ENCODE peak calls at places on chromosomes 11 and 22, in seven cellular contexts. One of them, this sample, is unnamed.

GRCh38 chr22:27962268-27963191 is 43.5 kb upstream of the PITPNB start:
- DNase-seq in IMR-90: peak; percentile 21
- DNase-seq in esophagus squamous epithelium: no peak
- DNase-seq in fibroblast of lung: no peak
- DNase-seq in ascending aorta: no peak
- DNase-seq in A549: no peak
- DNase-seq in cardiac muscle cell: no peak
- DNase-seq in this sample: peak; percentile 53

GRCh38 chr11:104238916-104239315 is 75.0 kb upstream of the PDGFD start:
- DNase-seq in IMR-90: no peak
- DNase-seq in esophagus squamous epithelium: no peak
- DNase-seq in fibroblast of lung: no peak
- DNase-seq in ascending aorta: no peak
- DNase-seq in A549: no peak
- DNase-seq in cardiac muscle cell: no peak
- DNase-seq in this sample: peak; percentile 66

GRCh38 chr11:64863381-64864060 is 14.9 kb downstream of the EHD1 start:
- DNase-seq in IMR-90: no peak
- DNase-seq in esophagus squamous epithelium: no peak
- DNase-seq in fibroblast of lung: no peak
- DNase-seq in ascending aorta: no peak
- DNase-seq in A549: no peak
- DNase-seq in cardiac muscle cell: no peak
- DNase-seq in this sample: no peak

GRCh38 chr11:113274708-113275582 is 39.4 kb upstream of the TTC12 start:
- DNase-seq in IMR-90: no peak
- DNase-seq in esophagus squamous epithelium: no peak
- DNase-seq in fibroblast of lung: no peak
- DNase-seq in ascending aorta: no peak
- DNase-seq in A549: peak; percentile 3
- DNase-seq in cardiac muscle cell: peak; percentile 28
- DNase-seq in this sample: no peak

GRCh38 chr11:23359297-23359696 is 499.0 kb upstream of the CCDC179 start:
- DNase-seq in IMR-90: peak; percentile 97
- DNase-seq in esophagus squamous epithelium: no peak
- DNase-seq in fibroblast of lung: peak; percentile 95
- DNase-seq in ascending aorta: no peak
- DNase-seq in A549: no peak
- DNase-seq in cardiac muscle cell: no peak
- DNase-seq in this sample: no peak

GRCh38 chr11:62140302-62141110 is 16.7 kb downstream of the INCENP start:
- DNase-seq in IMR-90: no peak
- DNase-seq in esophagus squamous epithelium: no peak
- DNase-seq in fibroblast of lung: no peak
- DNase-seq in ascending aorta: no peak
- DNase-seq in A549: no peak
- DNase-seq in cardiac muscle cell: no peak
- DNase-seq in this sample: no peak

GRCh38 chr11:26045082-26045481 is 286.8 kb upstream of the ANO3 start:
- DNase-seq in IMR-90: peak; percentile 12
- DNase-seq in esophagus squamous epithelium: no peak
- DNase-seq in fibroblast of lung: no peak
- DNase-seq in ascending aorta: no peak
- DNase-seq in A549: no peak
- DNase-seq in cardiac muscle cell: no peak
- DNase-seq in this sample: no peak

GRCh38 chr11:117180661-117181585 is 2.4 kb downstream of the SIDT2 start:
- DNase-seq in IMR-90: peak; percentile 70
- DNase-seq in esophagus squamous epithelium: peak; percentile 28
- DNase-seq in fibroblast of lung: peak; percentile 60
- DNase-seq in ascending aorta: peak; percentile 90
- DNase-seq in A549: peak; percentile 87
- DNase-seq in cardiac muscle cell: peak; percentile 84
- DNase-seq in this sample: peak; percentile 92

GRCh38 chr11:90737328-90738050 is 514.6 kb upstream of the CHORDC1 start:
- DNase-seq in IMR-90: no peak
- DNase-seq in esophagus squamous epithelium: no peak
- DNase-seq in fibroblast of lung: no peak
- DNase-seq in ascending aorta: no peak
- DNase-seq in A549: no peak
- DNase-seq in cardiac muscle cell: no peak
- DNase-seq in this sample: peak; percentile 37

GRCh38 chr11:71305451-71306125 is 53.2 kb upstream of the SHANK2 start:
- DNase-seq in IMR-90: no peak
- DNase-seq in esophagus squamous epithelium: no peak
- DNase-seq in fibroblast of lung: no peak
- DNase-seq in ascending aorta: peak; percentile 15
- DNase-seq in A549: no peak
- DNase-seq in cardiac muscle cell: no peak
- DNase-seq in this sample: no peak

GRCh38 chr22:25800766-25801165 is 58.8 kb downstream of the MYO18B start:
- DNase-seq in IMR-90: no peak
- DNase-seq in esophagus squamous epithelium: no peak
- DNase-seq in fibroblast of lung: no peak
- DNase-seq in ascending aorta: no peak
- DNase-seq in A549: no peak
- DNase-seq in cardiac muscle cell: no peak
- DNase-seq in this sample: no peak

GRCh38 chr11:12114487-12115033 is 4.2 kb downstream of the MICAL2 start:
- DNase-seq in IMR-90: peak; percentile 98
- DNase-seq in esophagus squamous epithelium: no peak
- DNase-seq in fibroblast of lung: peak; percentile 63
- DNase-seq in ascending aorta: no peak
- DNase-seq in A549: no peak
- DNase-seq in cardiac muscle cell: no peak
- DNase-seq in this sample: no peak
- H3K4me3 ChIP-seq in IMR-90: no peak overlapping the region
- H3K4me3 ChIP-seq in esophagus squamous epithelium: no peak overlapping the region
- H3K4me3 ChIP-seq in fibroblast of lung: no peak overlapping the region
- H3K4me3 ChIP-seq in ascending aorta: peak overlapping the region; percentile 89
- H3K4me3 ChIP-seq in A549: no peak overlapping the region
- H3K4me3 ChIP-seq in cardiac muscle cell: no peak overlapping the region
- H3K4me3 ChIP-seq in this sample: no peak overlapping the region

GRCh38 chr11:868394-868793 is 25.7 kb downstream of the TSPAN4 start:
- DNase-seq in IMR-90: no peak
- DNase-seq in esophagus squamous epithelium: no peak
- DNase-seq in fibroblast of lung: no peak
- DNase-seq in ascending aorta: no peak
- DNase-seq in A549: no peak
- DNase-seq in cardiac muscle cell: no peak
- DNase-seq in this sample: no peak
- H3K4me1 ChIP-seq in IMR-90: no peaks in the 10 kb centered on the region
- H3K4me1 ChIP-seq in esophagus squamous epithelium: no peaks in the 10 kb centered on the region
- H3K4me1 ChIP-seq in fibroblast of lung: peaks cover 11% of the 10 kb centered on the region
- H3K4me1 ChIP-seq in ascending aorta: no peaks in the 10 kb centered on the region
- H3K4me1 ChIP-seq in A549: peaks cover 24% of the 10 kb centered on the region
- H3K4me1 ChIP-seq in cardiac muscle cell: no peaks in the 10 kb centered on the region
- H3K4me1 ChIP-seq in this sample: no peaks in the 10 kb centered on the region

DNA sequence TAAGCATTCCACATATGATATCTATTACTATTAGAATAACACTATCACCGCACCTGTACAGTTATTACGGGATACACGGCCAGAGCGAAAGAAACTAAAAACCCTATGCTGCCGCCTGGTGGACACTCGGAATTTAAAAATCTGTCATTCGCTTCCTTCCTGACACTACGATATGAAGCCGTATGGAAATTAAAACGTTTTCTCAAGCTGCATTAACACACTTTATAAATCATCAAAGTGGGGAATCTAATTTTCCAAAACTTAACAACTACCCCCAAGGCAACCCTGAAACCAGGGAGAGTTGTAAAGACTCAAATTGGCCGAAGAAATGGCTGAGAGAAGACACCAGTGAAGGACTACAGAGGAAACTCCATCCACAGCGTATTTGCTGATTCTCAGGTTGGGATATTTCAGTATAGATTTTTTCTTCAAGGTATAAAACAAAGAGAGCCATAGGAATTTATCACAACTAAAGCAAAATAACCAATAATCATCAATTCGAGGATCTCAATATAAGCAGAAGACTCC is 1.4 kb downstream of the CCDC73 start:
- DNase-seq in IMR-90: peak; percentile 27
- DNase-seq in esophagus squamous epithelium: no peak
- DNase-seq in fibroblast of lung: peak; percentile 12
- DNase-seq in ascending aorta: no peak
- DNase-seq in A549: peak; percentile 31
- DNase-seq in cardiac muscle cell: peak; percentile 68
- DNase-seq in this sample: peak; percentile 84
- H3K4me3 ChIP-seq in IMR-90: no peak overlapping the region
- H3K4me3 ChIP-seq in esophagus squamous epithelium: no peak overlapping the region
- H3K4me3 ChIP-seq in fibroblast of lung: no peak overlapping the region
- H3K4me3 ChIP-seq in ascending aorta: peak overlapping the region; percentile 22
- H3K4me3 ChIP-seq in A549: peak overlapping the region; percentile 18
- H3K4me3 ChIP-seq in cardiac muscle cell: no peak overlapping the region
- H3K4me3 ChIP-seq in this sample: peak overlapping the region; percentile 13

DNA sequence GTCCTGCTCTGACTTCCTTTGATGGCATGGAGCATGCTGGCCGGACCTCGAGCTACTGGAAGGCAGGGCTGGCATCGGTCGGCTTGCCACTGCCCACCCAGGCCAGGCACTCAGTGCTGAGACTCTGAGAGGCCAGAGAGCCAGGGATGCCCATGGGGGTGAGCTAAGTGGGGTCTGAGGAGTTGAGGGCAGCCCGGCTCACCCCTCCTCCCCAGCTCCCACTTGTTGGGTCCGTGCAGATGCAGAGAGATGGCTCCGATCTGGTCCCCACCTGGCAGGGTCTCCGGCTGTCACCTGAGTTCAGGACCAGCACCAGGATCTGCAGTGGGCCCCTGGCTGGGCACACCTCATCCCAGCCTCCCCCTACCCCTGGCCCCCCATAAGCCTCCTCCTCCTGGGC is 13.3 kb downstream of the LSP1 start:
- DNase-seq in IMR-90: no peak
- DNase-seq in esophagus squamous epithelium: no peak
- DNase-seq in fibroblast of lung: no peak
- DNase-seq in ascending aorta: no peak
- DNase-seq in A549: no peak
- DNase-seq in cardiac muscle cell: no peak
- DNase-seq in this sample: no peak
- H3K4me1 ChIP-seq in IMR-90: peaks cover 14% of the 10 kb centered on the region
- H3K4me1 ChIP-seq in esophagus squamous epithelium: peaks cover 89% of the 10 kb centered on the region
- H3K4me1 ChIP-seq in fibroblast of lung: peaks cover 9% of the 10 kb centered on the region
- H3K4me1 ChIP-seq in ascending aorta: peaks cover 73% of the 10 kb centered on the region
- H3K4me1 ChIP-seq in A549: peaks cover 49% of the 10 kb centered on the region
- H3K4me1 ChIP-seq in cardiac muscle cell: no peaks in the 10 kb centered on the region
- H3K4me1 ChIP-seq in this sample: no peaks in the 10 kb centered on the region

GRCh38 chr11:128689946-128690745 is 3.7 kb upstream of the FLI1 start:
- DNase-seq in IMR-90: no peak
- DNase-seq in esophagus squamous epithelium: no peak
- DNase-seq in fibroblast of lung: no peak
- DNase-seq in ascending aorta: no peak
- DNase-seq in A549: no peak
- DNase-seq in cardiac muscle cell: peak; percentile 38
- DNase-seq in this sample: peak; percentile 21
- H3K4me3 ChIP-seq in IMR-90: no peak overlapping the region
- H3K4me3 ChIP-seq in esophagus squamous epithelium: no peak overlapping the region
- H3K4me3 ChIP-seq in fibroblast of lung: no peak overlapping the region
- H3K4me3 ChIP-seq in ascending aorta: peak overlapping the region; percentile 20
- H3K4me3 ChIP-seq in A549: no peak overlapping the region
- H3K4me3 ChIP-seq in cardiac muscle cell: peak overlapping the region; percentile 10
- H3K4me3 ChIP-seq in this sample: no peak overlapping the region

GRCh38 chr11:35163209-35163608 is 24.2 kb downstream of the CD44 start:
- DNase-seq in IMR-90: no peak
- DNase-seq in esophagus squamous epithelium: no peak
- DNase-seq in fibroblast of lung: peak; percentile 59
- DNase-seq in ascending aorta: no peak
- DNase-seq in A549: peak; percentile 48
- DNase-seq in cardiac muscle cell: no peak
- DNase-seq in this sample: peak; percentile 41
- H3K4me1 ChIP-seq in IMR-90: peaks cover 61% of the 10 kb centered on the region
- H3K4me1 ChIP-seq in esophagus squamous epithelium: peaks cover 100% of the 10 kb centered on the region
- H3K4me1 ChIP-seq in fibroblast of lung: peaks cover 71% of the 10 kb centered on the region
- H3K4me1 ChIP-seq in ascending aorta: peaks cover 86% of the 10 kb centered on the region
- H3K4me1 ChIP-seq in A549: peaks cover 97% of the 10 kb centered on the region
- H3K4me1 ChIP-seq in cardiac muscle cell: peaks cover 19% of the 10 kb centered on the region
- H3K4me1 ChIP-seq in this sample: no peaks in the 10 kb centered on the region

DNA sequence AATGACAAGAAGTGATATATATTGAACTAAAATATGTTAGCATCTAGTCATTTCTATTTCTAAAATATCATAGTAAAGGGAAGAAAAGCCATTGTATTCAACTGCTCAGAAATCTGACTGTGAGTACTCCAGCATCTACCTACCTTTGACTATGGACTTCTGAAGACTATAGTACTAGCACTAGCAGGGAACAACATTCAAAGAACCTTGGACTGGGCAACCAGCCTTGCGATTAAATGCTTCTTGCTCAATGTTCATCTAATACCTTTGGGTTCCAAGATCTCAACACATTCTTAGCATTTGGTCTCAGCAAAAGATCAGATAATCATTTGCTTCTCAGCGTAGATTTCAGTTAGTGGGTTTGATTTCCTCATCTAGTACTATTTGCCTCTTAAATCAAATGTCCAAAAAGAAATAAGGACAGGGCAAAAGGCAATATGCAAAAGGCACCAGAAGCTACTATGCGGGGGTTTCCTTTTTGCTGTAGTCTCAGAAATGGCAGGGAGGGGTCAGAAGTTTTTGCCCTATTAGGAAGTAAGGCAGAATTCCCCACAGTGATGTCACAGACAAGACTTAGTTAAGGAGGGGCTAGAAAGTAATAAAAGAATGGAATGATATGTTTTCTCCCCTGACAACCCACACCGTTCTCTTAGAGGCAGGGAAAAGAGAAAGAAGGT is 80.6 kb downstream of the GAB2 start:
- DNase-seq in IMR-90: no peak
- DNase-seq in esophagus squamous epithelium: no peak
- DNase-seq in fibroblast of lung: no peak
- DNase-seq in ascending aorta: no peak
- DNase-seq in A549: no peak
- DNase-seq in cardiac muscle cell: no peak
- DNase-seq in this sample: no peak
- H3K4me3 ChIP-seq in IMR-90: no peak overlapping the region
- H3K4me3 ChIP-seq in esophagus squamous epithelium: no peak overlapping the region
- H3K4me3 ChIP-seq in fibroblast of lung: no peak overlapping the region
- H3K4me3 ChIP-seq in ascending aorta: no peak overlapping the region
- H3K4me3 ChIP-seq in A549: no peak overlapping the region
- H3K4me3 ChIP-seq in cardiac muscle cell: no peak overlapping the region
- H3K4me3 ChIP-seq in this sample: no peak overlapping the region

GRCh38 chr11:79113099-79113498 is 327.7 kb downstream of the TENM4 start:
- DNase-seq in IMR-90: no peak
- DNase-seq in esophagus squamous epithelium: no peak
- DNase-seq in fibroblast of lung: peak; percentile 39
- DNase-seq in ascending aorta: no peak
- DNase-seq in A549: no peak
- DNase-seq in cardiac muscle cell: no peak
- DNase-seq in this sample: no peak
- H3K4me1 ChIP-seq in IMR-90: no peaks in the 10 kb centered on the region
- H3K4me1 ChIP-seq in esophagus squamous epithelium: peaks cover 7% of the 10 kb centered on the region
- H3K4me1 ChIP-seq in fibroblast of lung: no peaks in the 10 kb centered on the region
- H3K4me1 ChIP-seq in ascending aorta: no peaks in the 10 kb centered on the region
- H3K4me1 ChIP-seq in A549: no peaks in the 10 kb centered on the region
- H3K4me1 ChIP-seq in cardiac muscle cell: peaks cover 9% of the 10 kb centered on the region
- H3K4me1 ChIP-seq in this sample: no peaks in the 10 kb centered on the region